ENCODE peak calls at places on chromosome 11, in five cellular contexts. I is left ventricle myocardium superior; M is activated CD4-positive, alpha-beta T cell treated with anti-CD3 and anti-CD28 coated beads for 4 hours; A is NCI-H2029; J is bronchial epithelial cell. N is an unnamed sample.

GRCh38 chr11:83483808-83484207 is 197.6 kb upstream of the CCDC90B start:
- DNase-seq in A (no peak), I (no peak), J (no peak), M (no peak), N (no peak)

GRCh38 chr11:17650601-17650911 is 68.8 kb upstream of the MYOD1 start:
- DNase-seq in J (no peak), A (no peak), I (no peak), M (no peak), N (no peak)

GRCh38 chr11:63913866-63914830 is 2.8 kb downstream of the RCOR2 start:
- DNase-seq in M (no peak), A (no peak), I (no peak), J (no peak), N (no peak)

GRCh38 chr11:70381872-70382842 is 16.2 kb upstream of the CTTN start:
- DNase-seq in I (no peak), M (no peak), J (no peak), A (no peak), N (no peak)

GRCh38 chr11:28919194-28919593 is 811.0 kb downstream of the METTL15 start:
- DNase-seq in I (no peak), J (peak), M (no peak), A (no peak), N (no peak)

GRCh38 chr11:65182258-65183170 is 786 bp downstream of the CAPN1 start:
- DNase-seq in M (no peak), I (peak), J (peak), A (peak), N (no peak)

GRCh38 chr11:68214173-68215086 is 1.3 kb upstream of the KMT5B start:
- DNase-seq in J (no peak), A (no peak), M (no peak), I (peak), N (no peak)

GRCh38 chr11:17954395-17955252 is 58.2 kb downstream of the SERGEF start:
- DNase-seq in M (no peak), I (no peak), A (no peak), J (no peak), N (no peak)

GRCh38 chr11:7414729-7415536 is 70.4 kb upstream of the OLFML1 start:
- DNase-seq in J (no peak), A (no peak), I (no peak), M (no peak), N (no peak)

GRCh38 chr11:68979931-68980775 is 633 bp downstream of the MRGPRD start:
- DNase-seq in A (no peak), J (no peak), I (no peak), M (no peak), N (no peak)

GRCh38 chr11:24598636-24599035 is 101.8 kb downstream of the LUZP2 start:
- DNase-seq in A (no peak), M (no peak), J (no peak), I (no peak), N (no peak)

GRCh38 chr11:27678242-27678641 is 22.0 kb downstream of the BDNF start:
- DNase-seq in I (no peak), J (no peak), M (no peak), A (no peak), N (no peak)

GRCh38 chr11:116712428-116712827 is 60.4 kb downstream of the BUD13 start:
- DNase-seq in A (no peak), J (no peak), I (no peak), M (no peak), N (no peak)

GRCh38 chr11:17498475-17498874 is 21.8 kb upstream of the ABCC8 start:
- DNase-seq in M (no peak), J (no peak), A (no peak), I (no peak), N (no peak)

GRCh38 chr11:61142424-61142823 is 18.8 kb downstream of the VPS37C start:
- DNase-seq in M (no peak), I (no peak), J (peak), A (no peak), N (no peak)

GRCh38 chr11:33616552-33616951 is 84.1 kb downstream of the C11orf91 start:
- DNase-seq in I (no peak), J (peak), A (no peak), M (no peak), N (no peak)

GRCh38 chr11:125268611-125269010 is 104.1 kb downstream of the PKNOX2 start:
- DNase-seq in A (no peak), I (no peak), M (no peak), J (no peak), N (no peak)

GRCh38 chr11:62484352-62484751 is 62.3 kb downstream of the AHNAK start:
- DNase-seq in I (no peak), J (no peak), A (no peak), M (no peak), N (no peak)

GRCh38 chr11:10108901-10109665 is 184.9 kb downstream of the SBF2 start:
- DNase-seq in A (no peak), M (no peak), I (no peak), J (no peak), N (no peak)

GRCh38 chr11:24592342-24592741 is 95.5 kb downstream of the LUZP2 start:
- DNase-seq in J (peak), M (no peak), I (no peak), A (no peak), N (no peak)

GRCh38 chr11:1924121-1924520 is 4.6 kb downstream of the TNNT3 start:
- DNase-seq in A (no peak), J (peak), M (no peak), I (peak), N (no peak)

GRCh38 chr11:59172345-59173079 is 580 bp downstream of the DTX4 start:
- DNase-seq in A (no peak), J (no peak), I (no peak), M (peak), N (peak)

GRCh38 chr11:71470956-71471355 is 18.0 kb downstream of the NADSYN1 start:
- DNase-seq in M (no peak), A (no peak), J (no peak), I (no peak), N (no peak)

GRCh38 chr11:121334973-121335711 is 42.6 kb downstream of the SC5D start:
- DNase-seq in J (no peak), I (no peak), A (no peak), M (no peak), N (no peak)

GRCh38 chr11:10623797-10624761 is 55.6 kb upstream of the LYVE1 start:
- DNase-seq in A (peak), M (no peak), I (peak), J (no peak), N (no peak)

GRCh38 chr11:61918251-61919112 is 1.1 kb upstream of the RAB3IL1 start:
- DNase-seq in M (no peak), I (peak), J (no peak), A (no peak), N (no peak)

GRCh38 chr11:96006016-96006415 is 82.1 kb upstream of the MTMR2 start:
- DNase-seq in I (no peak), J (no peak), M (no peak), A (no peak), N (no peak)

GRCh38 chr11:19088791-19089190 is 28.2 kb upstream of the ZDHHC13 start:
- DNase-seq in M (no peak), J (no peak), I (no peak), A (no peak), N (no peak)

GRCh38 chr11:11975201-11976092 is 33.0 kb downstream of the DKK3 start:
- DNase-seq in J (no peak), A (no peak), I (no peak), M (no peak), N (no peak)

GRCh38 chr11:57476883-57477506 is 16.7 kb downstream of the RTN4RL2 start:
- DNase-seq in J (no peak), I (peak), A (no peak), M (peak), N (peak)

GRCh38 chr11:10275714-10276113 is 18.3 kb downstream of the SBF2 start:
- DNase-seq in A (no peak), J (peak), M (no peak), I (no peak), N (no peak)

GRCh38 chr11:33325456-33325855 is 68.3 kb downstream of the HIPK3 start:
- DNase-seq in A (no peak), M (no peak), J (peak), I (no peak), N (no peak)

GRCh38 chr11:114195981-114196731 is 100.0 kb upstream of the NNMT start:
- DNase-seq in M (no peak), I (no peak), J (peak), A (no peak), N (no peak)

GRCh38 chr11:3108183-3108721 is 51.0 kb upstream of the CARS1 start:
- DNase-seq in I (no peak), A (no peak), M (no peak), J (no peak), N (no peak)

GRCh38 chr11:120646206-120646605 is 134.7 kb downstream of the GRIK4 start:
- DNase-seq in J (no peak), M (no peak), A (no peak), I (no peak), N (no peak)

GRCh38 chr11:103091441-103091809 is 535 bp downstream of the DCUN1D5 start:
- DNase-seq in J (peak), M (peak), I (peak), A (peak), N (no peak)

GRCh38 chr11:44993971-44994705 is 43.5 kb upstream of the TP53I11 start:
- DNase-seq in A (no peak), I (no peak), J (no peak), M (no peak), N (no peak)

GRCh38 chr11:35511666-35512065 is 13.8 kb downstream of the PAMR1 start:
- DNase-seq in A (no peak), M (no peak), J (peak), I (no peak), N (no peak)

GRCh38 chr11:3836903-3837302 is 3.9 kb downstream of the RHOG start:
- DNase-seq in M (peak), J (no peak), I (peak), A (no peak), N (peak)

N was measured in B cell.